ENCODE peak calls at places on chromosome 7, in six cellular contexts. One of them, this sample, is unnamed.

GRCh38 chr7:94100723-94101345 is 96.7 kb upstream of the BET1 start:
- DNase-seq in substantia nigra: no peak
- DNase-seq in hepatic stellate cell: no peak
- DNase-seq in mucosa of gallbladder: no peak
- DNase-seq in sciatic nerve: no peak
- DNase-seq in GM20000: no peak
- DNase-seq in this sample: no peak

GRCh38 chr7:69630292-69630691 is 32.0 kb downstream of the AUTS2 start:
- DNase-seq in substantia nigra: no peak
- DNase-seq in hepatic stellate cell: no peak
- DNase-seq in mucosa of gallbladder: no peak
- DNase-seq in sciatic nerve: no peak
- DNase-seq in GM20000: no peak
- DNase-seq in this sample: no peak

GRCh38 chr7:5234852-5235831 is 45.1 kb downstream of the WIPI2 start:
- DNase-seq in substantia nigra: no peak
- DNase-seq in hepatic stellate cell: no peak
- DNase-seq in mucosa of gallbladder: no peak
- DNase-seq in sciatic nerve: no peak
- DNase-seq in GM20000: no peak
- DNase-seq in this sample: no peak

GRCh38 chr7:105532709-105533460 is 884 bp downstream of the RINT1 start:
- DNase-seq in substantia nigra: no peak
- DNase-seq in hepatic stellate cell: no peak
- DNase-seq in mucosa of gallbladder: no peak
- DNase-seq in sciatic nerve: no peak
- DNase-seq in GM20000: no peak
- DNase-seq in this sample: no peak

GRCh38 chr7:16739863-16740622 is 13.5 kb upstream of the TSPAN13 start:
- DNase-seq in substantia nigra: no peak
- DNase-seq in hepatic stellate cell: peak
- DNase-seq in mucosa of gallbladder: peak
- DNase-seq in sciatic nerve: no peak
- DNase-seq in GM20000: no peak
- DNase-seq in this sample: no peak

GRCh38 chr7:111866787-111867186 is 304.5 kb upstream of the IMMP2L start:
- DNase-seq in substantia nigra: no peak
- DNase-seq in hepatic stellate cell: no peak
- DNase-seq in mucosa of gallbladder: no peak
- DNase-seq in sciatic nerve: no peak
- DNase-seq in GM20000: no peak
- DNase-seq in this sample: no peak

GRCh38 chr7:141700291-141700847 is 1.6 kb downstream of the DENND11 start:
- DNase-seq in substantia nigra: no peak
- DNase-seq in hepatic stellate cell: no peak
- DNase-seq in mucosa of gallbladder: no peak
- DNase-seq in sciatic nerve: no peak
- DNase-seq in GM20000: no peak
- DNase-seq in this sample: no peak

GRCh38 chr7:88432321-88432720 is 125.6 kb upstream of the STEAP4 start:
- DNase-seq in substantia nigra: no peak
- DNase-seq in hepatic stellate cell: no peak
- DNase-seq in mucosa of gallbladder: no peak
- DNase-seq in sciatic nerve: no peak
- DNase-seq in GM20000: no peak
- DNase-seq in this sample: no peak

GRCh38 chr7:91556956-91557650 is 292.9 kb downstream of the FZD1 start:
- DNase-seq in substantia nigra: no peak
- DNase-seq in hepatic stellate cell: no peak
- DNase-seq in mucosa of gallbladder: no peak
- DNase-seq in sciatic nerve: no peak
- DNase-seq in GM20000: no peak
- DNase-seq in this sample: no peak

GRCh38 chr7:103540986-103541385 is 95.0 kb upstream of the SLC26A5 start:
- DNase-seq in substantia nigra: peak
- DNase-seq in hepatic stellate cell: no peak
- DNase-seq in mucosa of gallbladder: peak
- DNase-seq in sciatic nerve: no peak
- DNase-seq in GM20000: no peak
- DNase-seq in this sample: no peak

GRCh38 chr7:81839708-81840359 is 70.0 kb upstream of the HGF start:
- DNase-seq in substantia nigra: no peak
- DNase-seq in hepatic stellate cell: no peak
- DNase-seq in mucosa of gallbladder: no peak
- DNase-seq in sciatic nerve: no peak
- DNase-seq in GM20000: no peak
- DNase-seq in this sample: no peak

GRCh38 chr7:47379629-47380324 is 202.1 kb downstream of the TNS3 start:
- DNase-seq in substantia nigra: no peak
- DNase-seq in hepatic stellate cell: peak
- DNase-seq in mucosa of gallbladder: peak
- DNase-seq in sciatic nerve: peak
- DNase-seq in GM20000: no peak
- DNase-seq in this sample: no peak

GRCh38 chr7:114414151-114415053 is at the start of gene FOXP2:
- DNase-seq in substantia nigra: no peak
- DNase-seq in hepatic stellate cell: no peak
- DNase-seq in mucosa of gallbladder: no peak
- DNase-seq in sciatic nerve: no peak
- DNase-seq in GM20000: no peak
- DNase-seq in this sample: no peak

GRCh38 chr7:26091933-26092332 is 60.1 kb upstream of the NFE2L3 start:
- DNase-seq in substantia nigra: no peak
- DNase-seq in hepatic stellate cell: peak
- DNase-seq in mucosa of gallbladder: no peak
- DNase-seq in sciatic nerve: no peak
- DNase-seq in GM20000: no peak
- DNase-seq in this sample: no peak

GRCh38 chr7:45001138-45001694 is 1.2 kb downstream of the CCM2 start:
- DNase-seq in substantia nigra: no peak
- DNase-seq in hepatic stellate cell: no peak
- DNase-seq in mucosa of gallbladder: no peak
- DNase-seq in sciatic nerve: no peak
- DNase-seq in GM20000: peak
- DNase-seq in this sample: no peak

GRCh38 chr7:115477193-115477651 is 553.3 kb downstream of the TFEC start:
- DNase-seq in substantia nigra: no peak
- DNase-seq in hepatic stellate cell: peak
- DNase-seq in mucosa of gallbladder: no peak
- DNase-seq in sciatic nerve: peak
- DNase-seq in GM20000: no peak
- DNase-seq in this sample: peak

This sample was measured in HuH-7.5.